ENCODE peak calls at places on chromosomes 5 and 9, in ten cellular contexts. Y is activated T-cell treated with anti-CD3 and anti-CD28 coated beads, Interleukin-2, amount 50 U/mL, for 4 hours; R is ELR; V is activated naive CD4-positive, alpha-beta T cell; O is amniotic stem cell; L is NCI-H1092 treated with DMSO at 0.1 percent for 48 hours; K is body of pancreas; M is SHP77; B is activated CD4-positive, alpha-beta T cell treated with anti-CD3 and anti-CD28 coated beads for 24 hours; D is Caki2. T is an unnamed sample.

GRCh38 chr5:149680810-149681221 is 49.3 kb upstream of the PPARGC1B start:
- DNase-seq in Y (no peak), R (no peak), V (no peak), O (no peak), L (no peak), K (peak; percentile 68), M (no peak), B (no peak), D (no peak), T (no peak)

GRCh38 chr5:169945831-169946261 is 34.4 kb downstream of the INSYN2B start:
- DNase-seq in Y (no peak), R (peak; percentile 65), V (no peak), O (peak; percentile 57), L (peak; percentile 64), K (peak; percentile 17), M (no peak), B (no peak), D (peak; percentile 60), T (no peak)

GRCh38 chr9:132288371-132288770 is 66.4 kb downstream of the SETX start:
- DNase-seq in Y (no peak), R (peak; percentile 32), V (no peak), O (no peak), L (no peak), K (no peak), M (no peak), B (no peak), D (no peak), T (no peak)

GRCh38 chr5:158320178-158320674 is 461.3 kb upstream of the CLINT1 start:
- DNase-seq in Y (no peak), R (no peak), V (no peak), O (no peak), L (peak; percentile 51), K (no peak), M (no peak), B (no peak), D (no peak), T (no peak)

GRCh38 chr5:14414615-14415515 is 166.7 kb upstream of the OTULINL start:
- DNase-seq in Y (no peak), R (no peak), V (no peak), O (no peak), L (no peak), K (no peak), M (no peak), B (no peak), D (no peak), T (no peak)

GRCh38 chr5:176481659-176482213 is 33.6 kb downstream of the FAF2 start:
- DNase-seq in Y (no peak), R (peak; percentile 31), V (no peak), O (no peak), L (no peak), K (no peak), M (no peak), B (no peak), D (peak; percentile 45), T (no peak)

GRCh38 chr5:157143127-157143959 is 678 bp upstream of the MED7 start:
- DNase-seq in Y (peak; percentile 21), R (peak; percentile 29), V (peak; percentile 16), O (peak; percentile 32), L (peak; percentile 47), K (peak; percentile 47), M (peak; percentile 81), B (no peak), D (no peak), T (no peak)

GRCh38 chr5:178284996-178285395 is 52.4 kb upstream of the PHYKPL start:
- DNase-seq in Y (no peak), R (no peak), V (no peak), O (no peak), L (no peak), K (no peak), M (no peak), B (no peak), D (no peak), T (no peak)

GRCh38 chr9:125176632-125177031 is 13.0 kb downstream of the PPP6C start:
- DNase-seq in Y (no peak), R (no peak), V (no peak), O (no peak), L (no peak), K (no peak), M (no peak), B (no peak), D (no peak), T (no peak)

GRCh38 chr5:169071-169727 is 22.1 kb upstream of the LRRC14B start:
- DNase-seq in Y (no peak), R (peak; percentile 96), V (no peak), O (peak; percentile 79), L (no peak), K (peak; percentile 13), M (no peak), B (no peak), D (no peak), T (no peak)

GRCh38 chr5:43396762-43397304 is 15.4 kb downstream of the CCL28 start:
- DNase-seq in Y (peak; percentile 44), R (no peak), V (peak; percentile 27), O (no peak), L (no peak), K (peak; percentile 59), M (no peak), B (peak; percentile 43), D (peak; percentile 71), T (no peak)

GRCh38 chr9:8078641-8079140 is 279.1 kb upstream of the DMAC1 start:
- DNase-seq in Y (no peak), R (no peak), V (no peak), O (no peak), L (no peak), K (no peak), M (no peak), B (no peak), D (peak; percentile 95), T (no peak)

GRCh38 chr9:76394896-76395244 is 644 bp upstream of the RFK start:
- DNase-seq in Y (peak; percentile 28), R (peak; percentile 61), V (peak; percentile 50), O (no peak), L (peak; percentile 86), K (peak; percentile 66), M (peak; percentile 71), B (peak; percentile 23), D (no peak), T (peak; percentile 11)

GRCh38 chr5:175624362-175624761 is 33.5 kb upstream of the HRH2 start:
- DNase-seq in Y (no peak), R (no peak), V (no peak), O (no peak), L (no peak), K (no peak), M (no peak), B (no peak), D (no peak), T (no peak)

GRCh38 chr9:92158097-92158601 is 42.9 kb upstream of the SPTLC1 start:
- DNase-seq in Y (no peak), R (peak; percentile 20), V (no peak), O (no peak), L (no peak), K (no peak), M (no peak), B (no peak), D (no peak), T (no peak)

GRCh38 chr5:95620870-95621838 is 1.3 kb downstream of the GPR150 start:
- DNase-seq in Y (peak; percentile 41), R (peak; percentile 33), V (peak; percentile 17), O (no peak), L (peak; percentile 54), K (peak; percentile 60), M (peak; percentile 26), B (peak; percentile 13), D (no peak), T (no peak)

GRCh38 chr9:106947501-106947900 is 84.5 kb downstream of the ZNF462 start:
- DNase-seq in Y (no peak), R (no peak), V (no peak), O (no peak), L (no peak), K (no peak), M (no peak), B (no peak), D (peak; percentile 12), T (no peak)

GRCh38 chr9:33818167-33818831 is 1.3 kb downstream of the UBE2R2 start:
- DNase-seq in Y (no peak), R (no peak), V (no peak), O (no peak), L (no peak), K (no peak), M (no peak), B (no peak), D (peak; percentile 40), T (no peak)

GRCh38 chr9:89579741-89580395 is 24.9 kb upstream of the GADD45G start:
- DNase-seq in Y (no peak), R (no peak), V (no peak), O (no peak), L (no peak), K (no peak), M (no peak), B (no peak), D (no peak), T (no peak)

GRCh38 chr5:50710838-50711237 is 44.4 kb downstream of the PARP8 start:
- DNase-seq in Y (no peak), R (no peak), V (no peak), O (no peak), L (no peak), K (no peak), M (no peak), B (no peak), D (no peak), T (no peak)

GRCh38 chr9:69421908-69422801 is 97.1 kb downstream of the ENTREP1 start:
- DNase-seq in Y (peak; percentile 24), R (peak; percentile 71), V (no peak), O (peak; percentile 28), L (peak; percentile 67), K (peak; percentile 63), M (peak; percentile 43), B (peak; percentile 26), D (peak; percentile 57), T (peak; percentile 51)

GRCh38 chr9:133188006-133188842 is 20.8 kb downstream of the OBP2B start:
- DNase-seq in Y (no peak), R (peak; percentile 26), V (no peak), O (no peak), L (peak; percentile 8), K (peak; percentile 23), M (peak; percentile 37), B (no peak), D (peak; percentile 45), T (peak; percentile 55)

GRCh38 chr9:32399110-32399815 is 14.8 kb downstream of the ACO1 start:
- DNase-seq in Y (no peak), R (no peak), V (no peak), O (no peak), L (no peak), K (no peak), M (no peak), B (no peak), D (no peak), T (no peak)

GRCh38 chr5:139340051-139340450 is 1.6 kb upstream of the PAIP2 start:
- DNase-seq in Y (no peak), R (no peak), V (no peak), O (no peak), L (no peak), K (no peak), M (no peak), B (no peak), D (no peak), T (no peak)